ENCODE peak calls at places on chromosome 4, in five cellular contexts. Q, G, H, W and X are unnamed samples.
A peak's percentile ranks its signal among the peaks of the same experiment; 100 is the strongest.

GRCh38 chr4:15239866-15240265 is 188.0 kb upstream of the C1QTNF7 start:
- DNase-seq in Q (peak; percentile 32), G (no peak), H (no peak), W (no peak), X (peak; percentile 7)

GRCh38 chr4:64340243-64341110 is 68.8 kb downstream of the TECRL start:
- DNase-seq in Q (no peak), G (no peak), H (no peak), W (no peak), X (no peak)

GRCh38 chr4:158164849-158165248 is 8.0 kb downstream of the GASK1B start:
- DNase-seq in Q (no peak), G (no peak), H (no peak), W (no peak), X (no peak)

GRCh38 chr4:106401157-106401556 is 32.6 kb upstream of the GIMD1 start:
- DNase-seq in Q (no peak), G (no peak), H (no peak), W (no peak), X (no peak)

GRCh38 chr4:64341711-64342110 is 67.5 kb downstream of the TECRL start:
- DNase-seq in Q (no peak), G (no peak), H (no peak), W (no peak), X (no peak)

GRCh38 chr4:62457356-62457755 is 1257.2 kb downstream of the ADGRL3 start:
- DNase-seq in Q (no peak), G (no peak), H (no peak), W (peak; percentile 67), X (no peak)

GRCh38 chr4:120055167-120055566 is 11.5 kb downstream of the MAD2L1 start:
- DNase-seq in Q (no peak), G (no peak), H (no peak), W (no peak), X (no peak)

GRCh38 chr4:53992785-53993184 is 71.6 kb downstream of the CHIC2 start:
- DNase-seq in Q (no peak), G (no peak), H (no peak), W (no peak), X (no peak)

GRCh38 chr4:21134994-21135393 is 434.7 kb downstream of the PACRGL start:
- DNase-seq in Q (no peak), G (no peak), H (no peak), W (peak; percentile 29), X (no peak)